ENCODE peak calls at places on chromosomes 16 and 17, in four cellular contexts. One of them, this sample, is unnamed.

GRCh38 chr17:74205274-74205673 is 1.8 kb downstream of the RPL38 start:
- DNase-seq in endothelial cell of umbilical vein: no peak
- DNase-seq in anterior cingulate cortex: no peak
- DNase-seq in Right ventricle myocardium superior: no peak
- DNase-seq in this sample: no peak

GRCh38 chr16:62190426-62190825 is 154.2 kb upstream of the CDH8 start:
- DNase-seq in anterior cingulate cortex: no peak
- DNase-seq in endothelial cell of umbilical vein: no peak
- DNase-seq in Right ventricle myocardium superior: no peak
- DNase-seq in this sample: no peak

GRCh38 chr17:56896217-56896967 is 17.5 kb downstream of the TRIM25 start:
- DNase-seq in endothelial cell of umbilical vein: no peak
- DNase-seq in Right ventricle myocardium superior: no peak
- DNase-seq in anterior cingulate cortex: no peak
- DNase-seq in this sample: no peak

GRCh38 chr17:43438626-43439529 is 40.1 kb downstream of the ARL4D start:
- DNase-seq in anterior cingulate cortex: no peak
- DNase-seq in endothelial cell of umbilical vein: no peak
- DNase-seq in Right ventricle myocardium superior: no peak
- DNase-seq in this sample: no peak

GRCh38 chr16:1790611-1791255 is 2.8 kb downstream of the IGFALS start:
- DNase-seq in anterior cingulate cortex: no peak
- DNase-seq in endothelial cell of umbilical vein: no peak
- DNase-seq in Right ventricle myocardium superior: no peak
- DNase-seq in this sample: no peak

GRCh38 chr17:14205992-14206461 is 30.6 kb downstream of the CDRT15 start:
- DNase-seq in anterior cingulate cortex: no peak
- DNase-seq in endothelial cell of umbilical vein: no peak
- DNase-seq in Right ventricle myocardium superior: peak; percentile 90
- DNase-seq in this sample: no peak

GRCh38 chr17:40596261-40596919 is 31.1 kb upstream of the CCR7 start:
- DNase-seq in Right ventricle myocardium superior: no peak
- DNase-seq in endothelial cell of umbilical vein: no peak
- DNase-seq in anterior cingulate cortex: no peak
- DNase-seq in this sample: no peak

GRCh38 chr17:77497578-77497934 is 356.8 kb downstream of the SEC14L1 start:
- DNase-seq in anterior cingulate cortex: no peak
- DNase-seq in endothelial cell of umbilical vein: no peak
- DNase-seq in Right ventricle myocardium superior: no peak
- DNase-seq in this sample: peak; percentile 76

GRCh38 chr17:10295728-10296343 is 77.0 kb downstream of the MYH13 start:
- DNase-seq in Right ventricle myocardium superior: peak; percentile 53
- DNase-seq in endothelial cell of umbilical vein: no peak
- DNase-seq in anterior cingulate cortex: no peak
- DNase-seq in this sample: no peak

GRCh38 chr17:58120195-58120822 is 27.9 kb upstream of the OR4D1 start:
- DNase-seq in anterior cingulate cortex: no peak
- DNase-seq in endothelial cell of umbilical vein: peak; percentile 59
- DNase-seq in Right ventricle myocardium superior: no peak
- DNase-seq in this sample: no peak

GRCh38 chr17:33200587-33200986 is 92.5 kb downstream of the ASIC2 start:
- DNase-seq in endothelial cell of umbilical vein: no peak
- DNase-seq in Right ventricle myocardium superior: no peak
- DNase-seq in anterior cingulate cortex: no peak
- DNase-seq in this sample: no peak

GRCh38 chr17:74858672-74859438 is 830 bp downstream of the GRIN2C start:
- DNase-seq in Right ventricle myocardium superior: no peak
- DNase-seq in anterior cingulate cortex: no peak
- DNase-seq in endothelial cell of umbilical vein: no peak
- DNase-seq in this sample: no peak

GRCh38 chr17:45063198-45063597 is 2.1 kb downstream of the NMT1 start:
- DNase-seq in endothelial cell of umbilical vein: no peak
- DNase-seq in Right ventricle myocardium superior: no peak
- DNase-seq in anterior cingulate cortex: no peak
- DNase-seq in this sample: no peak

GRCh38 chr16:1763521-1764511 is 7.5 kb downstream of the NME3 start:
- DNase-seq in Right ventricle myocardium superior: no peak
- DNase-seq in endothelial cell of umbilical vein: no peak
- DNase-seq in anterior cingulate cortex: no peak
- DNase-seq in this sample: no peak

GRCh38 chr17:65530985-65531507 is 30.4 kb downstream of the AXIN2 start:
- DNase-seq in endothelial cell of umbilical vein: no peak
- DNase-seq in Right ventricle myocardium superior: no peak
- DNase-seq in anterior cingulate cortex: no peak
- DNase-seq in this sample: no peak

GRCh38 chr16:86306046-86306644 is 204.2 kb upstream of the FOXF1 start:
- DNase-seq in Right ventricle myocardium superior: no peak
- DNase-seq in endothelial cell of umbilical vein: no peak
- DNase-seq in anterior cingulate cortex: no peak
- DNase-seq in this sample: no peak

GRCh38 chr17:6297119-6297518 is 137.8 kb downstream of the AIPL1 start:
- DNase-seq in Right ventricle myocardium superior: no peak
- DNase-seq in endothelial cell of umbilical vein: no peak
- DNase-seq in anterior cingulate cortex: no peak
- DNase-seq in this sample: no peak

GRCh38 chr17:39677581-39678339 is 9.5 kb downstream of the PNMT start:
- DNase-seq in anterior cingulate cortex: peak; percentile 41
- DNase-seq in Right ventricle myocardium superior: peak; percentile 74
- DNase-seq in endothelial cell of umbilical vein: no peak
- DNase-seq in this sample: no peak

GRCh38 chr16:16163571-16163970 is 59.7 kb downstream of the ABCC6 start:
- DNase-seq in Right ventricle myocardium superior: no peak
- DNase-seq in endothelial cell of umbilical vein: no peak
- DNase-seq in anterior cingulate cortex: peak; percentile 2
- DNase-seq in this sample: no peak

GRCh38 chr16:19874026-19874425 is 10.6 kb downstream of the GPRC5B start:
- DNase-seq in anterior cingulate cortex: no peak
- DNase-seq in Right ventricle myocardium superior: no peak
- DNase-seq in endothelial cell of umbilical vein: no peak
- DNase-seq in this sample: no peak

GRCh38 chr17:7045492-7046126 is 1.7 kb upstream of the SLC16A11 start:
- DNase-seq in endothelial cell of umbilical vein: peak; percentile 89
- DNase-seq in anterior cingulate cortex: no peak
- DNase-seq in Right ventricle myocardium superior: no peak
- DNase-seq in this sample: no peak

GRCh38 chr17:74945543-74945942 is 9.8 kb downstream of the OTOP3 start:
- DNase-seq in anterior cingulate cortex: no peak
- DNase-seq in endothelial cell of umbilical vein: no peak
- DNase-seq in Right ventricle myocardium superior: no peak
- DNase-seq in this sample: no peak

GRCh38 chr16:88955906-88956305 is 21.1 kb downstream of the CBFA2T3 start:
- DNase-seq in endothelial cell of umbilical vein: no peak
- DNase-seq in anterior cingulate cortex: no peak
- DNase-seq in Right ventricle myocardium superior: peak; percentile 29
- DNase-seq in this sample: no peak

This sample was measured in posterior vena cava.